ENCODE peak calls at places on chromosomes 2 and 18, in four cellular contexts. T, E, O and K are unnamed samples. For H3K4me1, the result is how much of the 10 kb centered on the place peaks cover.

GRCh38 chr18:26764584-26764983 is 100.9 kb downstream of the AQP4 start:
- DNase-seq in E (no peak), T (no peak), O (no peak), K (no peak)

GRCh38 chr2:200352631-200353030 is 46.1 kb downstream of the SPATS2L start:
- DNase-seq in O (peak), E (no peak), T (no peak), K (no peak)

GRCh38 chr2:176103634-176104337 is 3.3 kb upstream of the HOXD11 start:
- DNase-seq in T (peak), O (no peak), E (no peak), K (no peak)

GRCh38 chr18:57269756-57270534 is 82.4 kb upstream of the ST8SIA3 start:
- DNase-seq in O (no peak), T (no peak), E (no peak), K (no peak)

GRCh38 chr18:46412831-46413371 is 244.1 kb downstream of the LOXHD1 start:
- DNase-seq in E (no peak), T (no peak), O (no peak), K (no peak)

GRCh38 chr2:204691911-204692510 is 146.7 kb downstream of the PARD3B start:
- DNase-seq in E (no peak), O (peak), T (no peak), K (peak)

GRCh38 chr2:105636109-105636740 is 108.5 kb upstream of the NCK2 start:
- DNase-seq in T (peak), E (no peak), O (no peak), K (no peak)

GRCh38 chr2:47056875-47057731 is 98.0 kb downstream of the STPG4 start:
- DNase-seq in T (no peak), O (no peak), E (no peak), K (no peak)

GRCh38 chr2:27977623-27978312 is 87.2 kb downstream of the BABAM2 start:
- DNase-seq in O (peak), T (no peak), E (no peak), K (no peak)

GRCh38 chr18:6221602-6222014 is 193.1 kb downstream of the L3MBTL4 start:
- DNase-seq in T (no peak), O (no peak), E (no peak), K (no peak)

GRCh38 chr18:907171-907879 is 2.7 kb downstream of the ADCYAP1 start:
- DNase-seq in O (no peak), E (no peak), T (peak), K (no peak)

GRCh38 chr2:620456-621302 is 56.5 kb downstream of the TMEM18 start:
- DNase-seq in T (peak), O (no peak), E (no peak), K (no peak)

GRCh38 chr2:12412898-12413305 is 303.8 kb upstream of the TRIB2 start:
- DNase-seq in O (no peak), E (peak), T (no peak), K (no peak)

GRCh38 chr18:10454800-10455550 is 540 bp downstream of the APCDD1 start:
- DNase-seq in T (peak), O (no peak), E (no peak), K (no peak)

GRCh38 chr2:191945623-191946022 is 98.7 kb upstream of the CAVIN2 start:
- DNase-seq in E (no peak), O (peak), T (no peak), K (no peak)

GRCh38 chr2:26471278-26471677 is 6.6 kb downstream of the OTOF start:
- DNase-seq in O (no peak), E (no peak), T (no peak), K (no peak)

GRCh38 chr18:48862116-48862515 is 88.6 kb downstream of the SMAD7 start:
- DNase-seq in O (no peak), E (no peak), T (no peak), K (no peak)

DNA sequence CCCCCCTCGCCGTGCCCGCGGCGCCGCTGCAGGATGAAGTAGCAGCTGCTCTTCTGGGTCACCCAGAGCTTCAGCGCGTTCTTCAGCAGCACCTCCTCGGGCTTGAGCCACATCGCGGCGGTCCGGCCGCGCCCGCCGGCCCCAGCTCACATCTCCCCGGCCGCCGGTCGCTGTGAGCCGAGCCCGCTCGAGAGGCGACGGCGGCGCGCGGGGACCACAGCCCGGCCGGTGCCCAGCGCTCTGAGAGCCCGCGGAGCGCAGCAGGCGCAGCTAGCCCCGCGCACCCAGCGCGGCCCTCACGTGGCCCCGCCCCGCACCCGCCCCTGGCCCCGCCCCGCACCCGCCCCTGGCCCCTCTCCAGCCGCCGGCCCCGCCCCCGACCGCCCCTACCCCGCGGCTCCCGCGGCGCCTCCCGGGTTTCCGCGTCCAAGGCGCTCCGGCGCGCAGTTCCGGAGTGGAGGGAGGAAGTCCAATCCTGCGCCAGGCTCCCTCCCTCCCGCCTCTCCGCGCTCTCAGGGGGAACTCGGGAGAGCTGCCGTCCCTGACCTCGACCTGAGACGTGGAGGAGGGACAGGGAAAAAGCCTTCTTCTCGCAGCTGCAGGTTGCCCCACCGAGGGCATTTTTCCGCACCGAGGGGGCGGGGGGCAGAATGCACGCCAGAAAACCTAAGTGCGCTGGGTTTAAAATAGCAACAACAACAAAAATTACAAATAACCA is at the start of gene TBC1D8:
- DNase-seq in T (peak), E (no peak), O (peak), K (peak)
- H3K9ac ChIP-seq in T (no peak), E (peak), O (peak), K (peak)

GRCh38 chr2:120863173-120863545 is 127.5 kb downstream of the GLI2 start:
- DNase-seq in O (no peak), T (no peak), E (no peak), K (no peak)
- H3K4me1 ChIP-seq in O (under half), T (half or more), E (under half), K (under half)

DNA sequence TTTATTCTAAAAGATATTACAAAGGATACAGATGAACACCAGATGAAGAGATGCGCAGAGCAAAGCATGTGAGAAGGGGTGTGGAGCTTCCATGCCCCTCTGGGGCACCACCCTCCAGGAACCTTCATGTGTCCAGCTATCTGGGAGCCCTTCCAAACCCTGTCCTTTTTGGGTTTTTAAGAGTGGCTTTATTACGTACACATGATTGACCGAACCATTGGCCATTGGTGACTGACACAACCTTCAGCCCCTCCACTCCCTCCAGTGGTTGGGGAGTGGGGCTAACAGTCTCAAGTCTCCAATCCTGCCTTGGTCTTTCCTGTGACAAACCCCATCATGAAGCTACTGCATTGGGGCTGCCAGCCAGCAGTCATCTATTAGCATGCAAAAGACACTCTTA is 19.5 kb downstream of the IL1B start:
- DNase-seq in E (no peak), T (no peak), O (peak), K (no peak)
- TF ChIP-seq SUZ12 in E (no peak), T (no peak), O (no peak), K (no peak)

GRCh38 chr2:206368933-206369569 is 74.3 kb upstream of the ADAM23 start:
- DNase-seq in E (no peak), T (no peak), O (no peak), K (no peak)
- H3K9ac ChIP-seq in E (no peak), T (no peak), O (no peak), K (no peak)

DNA sequence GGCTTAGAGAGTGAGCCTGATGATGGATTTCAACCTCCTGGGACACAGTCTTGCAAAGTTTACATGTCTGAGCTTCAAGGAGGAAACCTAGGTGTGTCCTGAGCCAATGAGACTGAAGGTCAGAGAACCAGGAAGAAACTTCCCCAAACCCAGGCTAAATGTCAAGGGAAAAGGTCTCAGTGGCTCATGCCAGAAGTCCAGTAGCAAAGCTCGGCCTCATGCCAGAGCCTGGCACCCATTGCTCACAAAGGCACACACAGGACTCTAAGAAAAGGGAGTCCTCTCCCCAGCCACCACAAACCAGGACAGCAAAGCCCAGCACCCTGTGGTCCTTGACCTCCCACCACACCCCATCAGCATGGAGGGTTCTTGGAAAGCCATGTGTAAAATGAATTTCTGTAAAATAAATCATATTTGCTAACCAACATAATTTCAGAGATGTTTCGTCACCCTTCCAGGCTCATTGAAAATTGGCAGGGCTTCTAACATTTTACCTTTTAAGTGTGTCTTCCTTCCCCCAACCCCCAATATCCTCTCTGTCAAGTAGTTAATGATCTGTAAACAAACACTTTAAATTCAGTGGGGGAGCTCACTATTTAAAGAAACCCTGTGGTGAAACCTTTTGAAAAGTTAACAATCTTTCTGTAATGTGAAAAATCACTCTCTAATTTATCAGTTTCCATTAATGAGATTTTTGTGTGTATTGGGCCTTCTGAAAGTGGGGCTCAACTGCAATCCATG is 77.1 kb downstream of the BCL11A start:
- DNase-seq in O (no peak), E (no peak), T (no peak), K (no peak)
- H3K4me1 ChIP-seq in O (under half), E (under half), T (half or more), K (under half)

GRCh38 chr18:3666526-3667254 is 216.7 kb downstream of the TGIF1 start:
- DNase-seq in E (no peak), O (no peak), T (no peak), K (no peak)

GRCh38 chr18:3667255-3668137 is 217.5 kb downstream of the TGIF1 start:
- DNase-seq in T (no peak), O (peak), E (no peak), K (no peak)

GRCh38 chr18:3669376-3669775 is 219.4 kb downstream of the TGIF1 start:
- DNase-seq in E (no peak), T (no peak), O (no peak), K (no peak)

GRCh38 chr18:3675446-3675845 is 225.5 kb downstream of the TGIF1 start:
- DNase-seq in E (no peak), T (no peak), O (peak), K (no peak)

GRCh38 chr18:3671181-3671580 is 221.2 kb downstream of the TGIF1 start:
- DNase-seq in E (no peak), O (no peak), T (no peak), K (no peak)
- TF ChIP-seq SUZ12 in E (no peak), O (no peak), T (no peak), K (no peak)

DNA sequence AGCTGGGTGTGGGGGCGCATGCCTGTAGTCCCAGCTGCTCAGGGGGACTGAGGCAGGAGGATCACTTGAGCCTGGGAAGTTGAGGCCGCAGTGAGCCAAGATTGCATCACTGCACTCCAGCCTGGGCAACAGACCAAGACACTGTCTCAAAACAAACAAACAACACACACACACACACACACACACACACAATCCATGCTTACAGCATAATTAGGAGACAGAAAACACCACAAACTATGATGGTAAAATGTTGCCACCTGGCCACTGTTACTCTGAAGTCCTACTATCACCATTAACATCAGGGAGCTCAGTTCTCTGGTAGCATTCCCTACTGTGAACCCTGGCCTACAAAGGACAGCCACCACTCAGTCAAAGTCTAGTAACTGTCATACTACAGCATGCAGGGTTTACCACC is 18.3 kb downstream of the DNPEP start:
- DNase-seq in T (no peak), E (no peak), O (no peak), K (no peak)
- H3K9ac ChIP-seq in T (no peak), E (no peak), O (no peak), K (no peak)